ENCODE peak calls at places on chromosomes 12 and 14, in nine cellular contexts. W, V, J, X, Y, Q, R, F and U are unnamed samples.

GRCh38 chr12:2358986-2359658 is 306.3 kb downstream of the CACNA1C start:
- DNase-seq in W (no peak), V (no peak), J (no peak), X (no peak), Y (no peak), Q (no peak), R (no peak), F (no peak), U (no peak)

GRCh38 chr12:104596128-104596799 is 139.5 kb downstream of the CHST11 start:
- DNase-seq in W (no peak), V (peak), J (peak), X (no peak), Y (peak), Q (no peak), R (no peak), F (no peak), U (peak)

GRCh38 chr12:103751600-103751999 is 89.4 kb downstream of the NT5DC3 start:
- DNase-seq in W (no peak), V (no peak), J (no peak), X (no peak), Y (no peak), Q (no peak), R (no peak), F (no peak), U (no peak)

GRCh38 chr12:113277511-113277910 is 56.2 kb downstream of the TPCN1 start:
- DNase-seq in W (no peak), V (no peak), J (no peak), X (no peak), Y (no peak), Q (no peak), R (no peak), F (no peak), U (no peak)

GRCh38 chr14:46788994-46789393 is 137.4 kb upstream of the RPL10L start:
- DNase-seq in W (no peak), V (no peak), J (no peak), X (no peak), Y (no peak), Q (no peak), R (no peak), F (no peak), U (no peak)

GRCh38 chr14:68894123-68894522 is 85.0 kb downstream of the ACTN1 start:
- DNase-seq in W (no peak), V (no peak), J (peak), X (no peak), Y (peak), Q (no peak), R (no peak), F (no peak), U (no peak)

GRCh38 chr14:72513994-72514659 is 379.8 kb downstream of the DPF3 start:
- DNase-seq in W (no peak), V (peak), J (no peak), X (no peak), Y (no peak), Q (no peak), R (no peak), F (no peak), U (peak)

GRCh38 chr14:93011650-93012317 is 88.8 kb downstream of the CHGA start:
- DNase-seq in W (no peak), V (no peak), J (no peak), X (peak), Y (no peak), Q (no peak), R (no peak), F (no peak), U (no peak)

GRCh38 chr12:100473716-100474150 is at the start of gene NR1H4:
- DNase-seq in W (no peak), V (peak), J (no peak), X (no peak), Y (no peak), Q (no peak), R (no peak), F (no peak), U (peak)

GRCh38 chr14:73663548-73664212 is 18.9 kb downstream of the DNAL1 start:
- DNase-seq in W (no peak), V (no peak), J (no peak), X (no peak), Y (no peak), Q (no peak), R (no peak), F (no peak), U (no peak)

GRCh38 chr12:111201036-111201435 is 167.9 kb downstream of the PHETA1 start:
- DNase-seq in W (no peak), V (no peak), J (no peak), X (no peak), Y (no peak), Q (no peak), R (no peak), F (no peak), U (no peak)

GRCh38 chr12:62621239-62621638 is 154.6 kb downstream of the MON2 start:
- DNase-seq in W (no peak), V (no peak), J (no peak), X (no peak), Y (no peak), Q (no peak), R (no peak), F (no peak), U (no peak)

GRCh38 chr12:56658921-56659320 is 13.1 kb upstream of the ATP5F1B start:
- DNase-seq in W (no peak), V (no peak), J (no peak), X (no peak), Y (no peak), Q (no peak), R (no peak), F (no peak), U (no peak)

GRCh38 chr14:39395555-39396254 is 36.5 kb downstream of the FBXO33 start:
- DNase-seq in W (no peak), V (no peak), J (no peak), X (no peak), Y (no peak), Q (peak), R (no peak), F (no peak), U (peak)

GRCh38 chr14:24132061-24132685 is 1.7 kb downstream of the FITM1 start:
- DNase-seq in W (no peak), V (no peak), J (no peak), X (no peak), Y (no peak), Q (peak), R (no peak), F (no peak), U (no peak)

GRCh38 chr14:75711796-75712211 is 50.8 kb downstream of the TTLL5 start:
- DNase-seq in W (no peak), V (peak), J (peak), X (peak), Y (peak), Q (peak), R (no peak), F (no peak), U (peak)